ENCODE peak calls at places on chromosomes 2 and 18, in nine cellular contexts. L is choroid plexus epithelial cell, F is ovary, I is kidney, E is kidney epithelial cell, M is cardiac muscle cell, R is foreskin fibroblast, X is A549, Z is BJ. D is an unnamed sample.

GRCh38 chr2:19652811-19653210 is 249.0 kb downstream of the TTC32 start:
- DNase-seq in L (peak), F (no peak), I (no peak), E (no peak), M (no peak), R (no peak), X (no peak), Z (no peak), D (no peak)

GRCh38 chr2:49028101-49028500 is 126.2 kb downstream of the FSHR start:
- DNase-seq in L (no peak), F (no peak), I (no peak), E (peak), M (no peak), R (no peak), X (no peak), Z (no peak), D (no peak)

GRCh38 chr2:44275915-44276279 is 617 bp downstream of the SLC3A1 start:
- DNase-seq in L (peak), F (no peak), I (no peak), E (peak), M (no peak), R (peak), X (no peak), Z (no peak), D (no peak)

GRCh38 chr2:19354417-19355022 is 3.9 kb downstream of the OSR1 start:
- DNase-seq in L (peak), F (no peak), I (no peak), E (no peak), M (no peak), R (no peak), X (no peak), Z (no peak), D (no peak)

GRCh38 chr18:75321431-75321830 is 106.1 kb downstream of the SMIM21 start:
- DNase-seq in L (no peak), F (no peak), I (no peak), E (no peak), M (no peak), R (no peak), X (no peak), Z (no peak), D (no peak)

GRCh38 chr18:7647500-7647899 is 80.4 kb downstream of the PTPRM start:
- DNase-seq in L (no peak), F (no peak), I (no peak), E (no peak), M (no peak), R (no peak), X (no peak), Z (no peak), D (no peak)

GRCh38 chr2:60742419-60742818 is 13.6 kb upstream of the PAPOLG start:
- DNase-seq in L (no peak), F (no peak), I (no peak), E (no peak), M (no peak), R (no peak), X (no peak), Z (no peak), D (no peak)

GRCh38 chr2:126858013-126858412 is 40.7 kb upstream of the TEX51 start:
- DNase-seq in L (no peak), F (no peak), I (no peak), E (no peak), M (no peak), R (no peak), X (no peak), Z (no peak), D (no peak)

GRCh38 chr2:187854801-187855200 is 300.6 kb upstream of the TFPI start:
- DNase-seq in L (no peak), F (no peak), I (no peak), E (no peak), M (no peak), R (no peak), X (no peak), Z (no peak), D (no peak)

GRCh38 chr2:53970095-53970897 is 497 bp downstream of the PSME4 start:
- DNase-seq in L (peak), F (peak), I (peak), E (no peak), M (peak), R (peak), X (peak), Z (no peak), D (peak)

GRCh38 chr2:144894612-144895300 is 374.8 kb upstream of the ZEB2 start:
- DNase-seq in L (no peak), F (no peak), I (no peak), E (no peak), M (no peak), R (no peak), X (no peak), Z (no peak), D (no peak)

GRCh38 chr2:203811491-203812221 is 55.9 kb upstream of the CTLA4 start:
- DNase-seq in L (peak), F (no peak), I (peak), E (peak), M (no peak), R (peak), X (peak), Z (peak), D (no peak)

GRCh38 chr2:226773291-226773690 is 26.3 kb downstream of the IRS1 start:
- DNase-seq in L (peak), F (no peak), I (no peak), E (no peak), M (no peak), R (no peak), X (no peak), Z (no peak), D (no peak)

GRCh38 chr2:226772389-226773179 is 27.0 kb downstream of the IRS1 start:
- DNase-seq in L (peak), F (no peak), I (no peak), E (no peak), M (peak), R (no peak), X (no peak), Z (no peak), D (no peak)

GRCh38 chr2:226775032-226775509 is 24.5 kb downstream of the IRS1 start:
- DNase-seq in L (no peak), F (no peak), I (no peak), E (no peak), M (no peak), R (no peak), X (no peak), Z (no peak), D (no peak)

GRCh38 chr2:226777611-226778010 is 22.0 kb downstream of the IRS1 start:
- DNase-seq in L (no peak), F (no peak), I (no peak), E (no peak), M (no peak), R (no peak), X (no peak), Z (no peak), D (no peak)

DNA sequence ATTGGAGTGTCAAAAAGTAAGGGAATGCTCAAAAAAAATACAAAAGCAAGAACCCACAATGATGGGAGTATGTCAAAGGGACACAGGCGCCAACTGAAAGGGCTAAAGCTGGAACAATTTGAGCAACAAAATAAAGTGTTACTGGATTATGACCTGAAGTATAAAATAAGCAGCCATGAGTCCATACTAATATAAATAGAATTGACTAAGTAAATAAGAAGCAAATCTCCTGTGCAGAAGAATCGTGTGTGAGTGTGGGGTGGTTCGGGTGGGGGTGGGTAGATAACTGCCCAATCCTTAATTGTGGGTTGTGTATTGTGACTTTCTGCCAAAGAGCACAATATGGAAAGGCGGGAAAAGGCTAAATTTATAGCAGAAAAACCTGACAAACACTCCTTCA is 23.5 kb downstream of the IRS1 start:
- DNase-seq in L (no peak), F (no peak), I (no peak), E (no peak), M (no peak), R (no peak), X (no peak), Z (no peak), D (no peak)
- H3K4me3 ChIP-seq in L (no peak), F (no peak), I (no peak), E (no peak), M (no peak), R (no peak), X (no peak), Z (no peak), D (no peak)

GRCh38 chr2:119523959-119524694 is at the start of gene SCTR:
- DNase-seq in L (no peak), F (no peak), I (no peak), E (no peak), M (peak), R (no peak), X (no peak), Z (no peak), D (peak)
- H3K4me3 ChIP-seq in L (no peak), F (no peak), I (peak), E (peak), M (peak), R (no peak), X (peak), Z (no peak), D (peak)

GRCh38 chr2:121541495-121541894 is 10.8 kb downstream of the RNU4ATAC start:
- DNase-seq in L (no peak), F (no peak), I (no peak), E (no peak), M (no peak), R (no peak), X (no peak), Z (no peak), D (no peak)

GRCh38 chr2:121545257-121545656 is 14.6 kb downstream of the RNU4ATAC start:
- DNase-seq in L (no peak), F (no peak), I (no peak), E (no peak), M (no peak), R (no peak), X (no peak), Z (no peak), D (no peak)

GRCh38 chr2:121536850-121537557 is 6.3 kb downstream of the RNU4ATAC start:
- DNase-seq in L (no peak), F (no peak), I (no peak), E (no peak), M (no peak), R (no peak), X (no peak), Z (no peak), D (no peak)

GRCh38 chr2:121536347-121536746 is 5.7 kb downstream of the RNU4ATAC start:
- DNase-seq in L (no peak), F (no peak), I (no peak), E (no peak), M (no peak), R (no peak), X (no peak), Z (no peak), D (no peak)

GRCh38 chr2:121539722-121540469 is 9.2 kb downstream of the RNU4ATAC start:
- DNase-seq in L (no peak), F (no peak), I (no peak), E (no peak), M (no peak), R (no peak), X (no peak), Z (no peak), D (no peak)
- H3K4me3 ChIP-seq in L (no peak), F (no peak), I (no peak), E (no peak), M (no peak), R (no peak), X (no peak), Z (no peak), D (no peak)

GRCh38 chr2:96739051-96739632 is 722 bp downstream of the LMAN2L start:
- DNase-seq in L (no peak), F (no peak), I (no peak), E (no peak), M (no peak), R (no peak), X (no peak), Z (no peak), D (no peak)
- H3K4me3 ChIP-seq in L (peak), F (peak), I (peak), E (peak), M (peak), R (peak), X (peak), Z (peak), D (peak)

DNA sequence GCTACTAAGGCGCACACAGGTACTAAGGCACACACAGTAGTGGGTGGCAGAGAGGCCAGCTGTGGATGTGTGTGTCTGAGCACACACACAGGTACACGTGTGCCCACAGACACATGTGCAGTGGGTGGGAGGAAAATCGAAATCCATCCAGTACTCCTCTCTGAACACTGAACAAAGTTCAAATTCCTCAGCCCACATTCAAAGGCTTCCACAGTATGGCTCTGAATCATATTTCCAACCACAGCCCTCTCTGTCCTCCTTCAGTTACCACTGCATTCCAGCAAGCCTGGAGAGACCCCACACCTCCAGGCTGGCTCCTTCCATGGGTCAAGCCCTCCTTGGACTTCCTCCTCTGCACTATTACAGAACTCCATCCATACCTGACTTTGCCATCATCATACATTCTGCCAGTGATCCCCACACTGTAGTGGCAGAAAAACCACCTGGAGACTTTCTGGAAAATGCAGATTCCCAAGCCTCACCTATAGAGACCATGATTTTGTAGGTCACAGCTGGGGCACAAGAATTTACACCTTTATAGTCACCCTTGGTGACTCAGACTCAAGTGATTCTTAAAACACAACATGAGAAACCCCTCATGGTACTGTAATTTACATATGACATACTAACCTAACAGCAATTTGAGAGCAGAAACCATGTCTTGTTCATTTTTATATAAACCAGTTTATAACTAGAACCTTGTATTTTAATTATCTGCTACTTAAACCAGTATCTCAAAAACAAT is 31.4 kb downstream of the EPG5 start:
- DNase-seq in L (peak), F (no peak), I (no peak), E (no peak), M (no peak), R (peak), X (no peak), Z (no peak), D (no peak)
- H3K4me3 ChIP-seq in L (no peak), F (no peak), I (no peak), E (no peak), M (no peak), R (no peak), X (no peak), Z (no peak), D (no peak)

GRCh38 chr18:22193466-22193865 is 24.1 kb downstream of the GATA6 start:
- DNase-seq in L (peak), F (peak), I (no peak), E (no peak), M (peak), R (no peak), X (no peak), Z (no peak), D (no peak)
- H3K4me3 ChIP-seq in L (peak), F (peak), I (no peak), E (no peak), M (no peak), R (no peak), X (no peak), Z (no peak), D (no peak)

GRCh38 chr2:219483451-219484342 is 15.0 kb upstream of the GMPPA start:
- DNase-seq in L (no peak), F (no peak), I (no peak), E (no peak), M (no peak), R (no peak), X (no peak), Z (no peak), D (peak)
- H3K4me3 ChIP-seq in L (no peak), F (no peak), I (no peak), E (no peak), M (no peak), R (no peak), X (no peak), Z (no peak), D (peak)

DNA sequence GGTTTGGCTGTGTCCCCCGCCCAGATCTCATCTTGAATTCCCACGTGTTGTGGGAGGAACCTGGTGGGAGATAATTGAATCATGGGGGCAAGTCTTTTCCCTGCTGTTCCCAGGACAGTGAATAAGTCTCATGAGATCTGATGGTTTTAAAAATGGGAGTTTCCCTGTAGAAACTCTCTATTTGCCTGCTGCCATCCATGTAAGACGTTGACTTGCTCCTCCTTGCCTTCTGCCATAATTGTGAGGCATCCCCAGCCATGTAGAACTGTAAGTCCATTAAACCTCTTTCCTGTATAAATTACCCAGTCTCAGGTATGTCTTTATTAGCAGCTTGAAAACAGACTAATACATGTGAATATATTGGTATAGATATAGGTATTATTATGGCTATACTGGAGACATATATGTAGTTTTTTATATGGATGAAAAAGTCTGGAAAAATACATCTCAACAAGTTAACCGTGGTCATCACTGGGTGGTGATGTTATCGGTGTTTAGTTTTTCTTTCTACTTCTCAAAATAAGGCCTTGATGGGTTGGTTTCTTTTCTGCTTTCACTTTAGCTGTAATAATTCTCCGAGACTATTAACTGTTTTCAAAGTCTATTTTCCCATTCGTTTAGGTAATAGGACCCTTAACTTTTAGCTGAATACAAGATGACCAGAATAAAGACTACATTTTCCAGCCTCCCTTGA is 39.1 kb upstream of the NCOA1 start:
- DNase-seq in L (no peak), F (no peak), I (no peak), E (no peak), M (no peak), R (no peak), X (no peak), Z (no peak), D (no peak)
- H3K4me3 ChIP-seq in L (no peak), F (no peak), I (no peak), E (no peak), M (no peak), R (peak), X (no peak), Z (no peak), D (no peak)

GRCh38 chr2:85935746-85936208 is 47.0 kb upstream of the ST3GAL5 start:
- DNase-seq in L (peak), F (no peak), I (no peak), E (no peak), M (peak), R (peak), X (peak), Z (peak), D (peak)
- H3K4me3 ChIP-seq in L (no peak), F (no peak), I (no peak), E (no peak), M (no peak), R (no peak), X (peak), Z (no peak), D (no peak)

DNA sequence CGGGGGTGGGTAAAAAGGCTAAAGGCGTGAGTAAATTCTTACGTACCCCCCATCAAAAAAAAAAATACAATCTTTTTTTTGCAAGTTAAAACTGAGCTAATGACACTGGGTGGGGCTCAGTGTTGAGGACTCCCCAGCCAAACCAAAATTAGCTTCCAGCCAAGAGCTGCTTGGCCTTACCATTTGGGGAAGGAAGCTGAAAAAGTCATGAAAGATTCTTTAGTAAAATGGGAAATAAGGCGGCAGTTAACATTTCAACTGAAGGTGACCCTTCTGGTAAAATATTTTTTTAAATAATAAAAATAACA is 16.4 kb downstream of the SMAD7 start:
- DNase-seq in L (no peak), F (no peak), I (no peak), E (no peak), M (no peak), R (no peak), X (no peak), Z (no peak), D (no peak)
- H3K4me3 ChIP-seq in L (no peak), F (no peak), I (no peak), E (no peak), M (no peak), R (no peak), X (no peak), Z (no peak), D (no peak)

D was measured in H1.